ENCODE peak calls at places on chromosomes 13 and 19, in seven cellular contexts. Y, S, P, I, U, H and B are unnamed samples.
A peak's percentile ranks its signal among the peaks of the same experiment; 100 is the strongest.

GRCh38 chr13:110109910-110110309 is 197.0 kb downstream of the COL4A1 start:
- DNase-seq in Y (no peak), S (no peak), P (peak; percentile 82), I (no peak), U (no peak), H (peak; percentile 80), B (no peak)

GRCh38 chr19:39308531-39309304 is 11.9 kb downstream of the LRFN1 start:
- DNase-seq in Y (no peak), S (no peak), P (no peak), I (no peak), U (no peak), H (no peak), B (peak; percentile 18)

GRCh38 chr19:2027361-2027760 is 11.8 kb upstream of the BTBD2 start:
- DNase-seq in Y (no peak), S (no peak), P (no peak), I (no peak), U (no peak), H (no peak), B (no peak)

GRCh38 chr13:30107536-30108136 is 199.7 kb downstream of the KATNAL1 start:
- DNase-seq in Y (no peak), S (no peak), P (peak; percentile 34), I (no peak), U (no peak), H (no peak), B (no peak)

GRCh38 chr13:99464441-99464949 is 36.8 kb upstream of the TM9SF2 start:
- DNase-seq in Y (no peak), S (no peak), P (no peak), I (peak; percentile 20), U (no peak), H (no peak), B (no peak)

GRCh38 chr13:41458939-41459753 is 1.8 kb downstream of the RGCC start:
- DNase-seq in Y (no peak), S (peak; percentile 71), P (peak; percentile 32), I (no peak), U (peak; percentile 53), H (peak; percentile 26), B (peak; percentile 63)

GRCh38 chr13:97879646-97880297 is 73.7 kb upstream of the IPO5 start:
- DNase-seq in Y (no peak), S (no peak), P (peak; percentile 74), I (no peak), U (no peak), H (no peak), B (peak; percentile 72)

GRCh38 chr19:17488593-17489391 is 18.5 kb downstream of the SLC27A1 start:
- DNase-seq in Y (peak; percentile 45), S (no peak), P (peak; percentile 66), I (peak; percentile 55), U (peak; percentile 75), H (peak; percentile 59), B (peak; percentile 82)

GRCh38 chr19:1155352-1156304 is 18.4 kb downstream of the SBNO2 start:
- DNase-seq in Y (no peak), S (peak; percentile 46), P (no peak), I (no peak), U (no peak), H (no peak), B (no peak)

GRCh38 chr19:11674067-11674492 is 64.7 kb downstream of the ZNF823 start:
- DNase-seq in Y (no peak), S (no peak), P (no peak), I (no peak), U (no peak), H (no peak), B (no peak)

GRCh38 chr13:98447881-98448641 is 128.8 kb downstream of the STK24 start:
- DNase-seq in Y (no peak), S (peak; percentile 19), P (peak; percentile 30), I (no peak), U (no peak), H (peak; percentile 58), B (peak; percentile 45)

GRCh38 chr19:39126593-39127187 is 1.1 kb downstream of the PAK4 start:
- DNase-seq in Y (no peak), S (peak; percentile 98), P (peak; percentile 59), I (no peak), U (no peak), H (no peak), B (peak; percentile 30)

GRCh38 chr13:110275931-110276552 is 30.9 kb downstream of the COL4A1 start:
- DNase-seq in Y (no peak), S (no peak), P (no peak), I (no peak), U (no peak), H (peak; percentile 76), B (no peak)

GRCh38 chr19:49216076-49216475 is 58.5 kb downstream of the TRPM4 start:
- DNase-seq in Y (no peak), S (no peak), P (peak; percentile 72), I (no peak), U (no peak), H (no peak), B (no peak)

GRCh38 chr13:44243198-44243852 is 130.3 kb upstream of the SERP2 start:
- DNase-seq in Y (no peak), S (peak; percentile 37), P (peak; percentile 92), I (no peak), U (no peak), H (no peak), B (peak; percentile 92)

GRCh38 chr13:22703601-22704209 is 477.1 kb upstream of the SGCG start:
- DNase-seq in Y (no peak), S (no peak), P (peak; percentile 69), I (no peak), U (no peak), H (no peak), B (no peak)

GRCh38 chr19:42207767-42208259 is 9.7 kb downstream of the DEDD2 start:
- DNase-seq in Y (no peak), S (no peak), P (peak; percentile 93), I (no peak), U (no peak), H (no peak), B (peak; percentile 30)

GRCh38 chr19:53812335-53812734 is 11.8 kb downstream of the NLRP12 start:
- DNase-seq in Y (no peak), S (no peak), P (no peak), I (no peak), U (no peak), H (no peak), B (no peak)

GRCh38 chr19:44635581-44636438 is 7.9 kb upstream of the PVR start:
- DNase-seq in Y (no peak), S (no peak), P (no peak), I (no peak), U (no peak), H (no peak), B (no peak)

GRCh38 chr13:20401586-20401957 is 124.1 kb downstream of the CRYL1 start:
- DNase-seq in Y (no peak), S (no peak), P (no peak), I (no peak), U (no peak), H (no peak), B (no peak)

GRCh38 chr19:18366027-18366435 is 19.9 kb upstream of the GDF15 start:
- DNase-seq in Y (no peak), S (no peak), P (peak; percentile 38), I (no peak), U (no peak), H (no peak), B (peak; percentile 13)